ENCODE peak calls at places on chromosomes 13 and 19, in six cellular contexts. Y is AG04450, F is ovary, B is keratinocyte, O is A549, S is hepatocyte. L is an unnamed sample.

GRCh38 chr13:29884671-29885424 is 34.4 kb upstream of the UBL3 start:
- DNase-seq in B (no peak), S (no peak), Y (no peak), O (no peak), F (no peak), L (no peak)

GRCh38 chr13:101554420-101555125 is 102.1 kb downstream of the ITGBL1 start:
- DNase-seq in F (no peak), S (no peak), Y (no peak), B (no peak), O (no peak), L (no peak)

GRCh38 chr13:113820813-113821651 is 42.8 kb downstream of the GAS6 start:
- DNase-seq in F (peak; percentile 83), B (peak; percentile 69), S (peak; percentile 87), O (peak; percentile 69), Y (peak; percentile 97), L (no peak)

GRCh38 chr19:34430738-34431625 is 2.8 kb downstream of the UBA2 start:
- DNase-seq in S (peak; percentile 65), F (no peak), Y (no peak), B (peak; percentile 26), O (peak; percentile 84), L (peak; percentile 9)

GRCh38 chr19:827710-828321 is at the start of gene AZU1:
- DNase-seq in Y (no peak), F (no peak), S (no peak), B (no peak), O (no peak), L (no peak)

GRCh38 chr19:48513289-48514122 is 1.9 kb upstream of the LMTK3 start:
- DNase-seq in B (no peak), O (peak; percentile 92), S (peak; percentile 84), F (peak; percentile 47), Y (no peak), L (no peak)

GRCh38 chr19:47369923-47370625 is 21.0 kb downstream of the DHX34 start:
- DNase-seq in O (no peak), Y (peak; percentile 23), F (no peak), B (no peak), S (peak; percentile 35), L (no peak)

GRCh38 chr19:18460313-18460712 is 22.4 kb upstream of the ISYNA1 start:
- DNase-seq in B (no peak), F (peak; percentile 79), O (no peak), Y (peak; percentile 57), S (peak; percentile 60), L (no peak)

GRCh38 chr13:106755542-106755941 is 187.6 kb upstream of the ARGLU1 start:
- DNase-seq in O (no peak), F (no peak), B (no peak), S (no peak), Y (no peak), L (no peak)

GRCh38 chr19:8085606-8086464 is 33.3 kb downstream of the CCL25 start:
- DNase-seq in S (peak; percentile 75), Y (no peak), O (peak; percentile 61), F (no peak), B (no peak), L (no peak)

GRCh38 chr13:23865898-23866297 is 23.3 kb downstream of the MIPEP start:
- DNase-seq in S (no peak), F (no peak), B (no peak), O (no peak), Y (no peak), L (no peak)
- H3K27ac ChIP-seq in S (no peak overlapping the region), F (no peak overlapping the region), B (no peak overlapping the region), O (no peak overlapping the region), Y (no peak overlapping the region), L (no peak overlapping the region)

GRCh38 chr13:33520480-33520839 is 234.9 kb upstream of the STARD13 start:
- DNase-seq in F (no peak), S (no peak), B (no peak), Y (no peak), O (no peak), L (no peak)

GRCh38 chr13:33531484-33531883 is 245.9 kb upstream of the STARD13 start:
- DNase-seq in O (no peak), Y (no peak), B (no peak), F (no peak), S (no peak), L (no peak)

GRCh38 chr13:33526718-33527117 is 241.2 kb upstream of the STARD13 start:
- DNase-seq in B (no peak), S (no peak), F (no peak), O (no peak), Y (no peak), L (no peak)

GRCh38 chr13:33524086-33524485 is 238.5 kb upstream of the STARD13 start:
- DNase-seq in S (no peak), O (no peak), Y (peak; percentile 80), B (no peak), F (no peak), L (no peak)

GRCh38 chr13:33525759-33526158 is 240.2 kb upstream of the STARD13 start:
- DNase-seq in O (no peak), S (no peak), F (no peak), Y (no peak), B (no peak), L (no peak)
- H3K27ac ChIP-seq in O (no peak overlapping the region), S (no peak overlapping the region), F (no peak overlapping the region), Y (no peak overlapping the region), B (no peak overlapping the region), L (no peak overlapping the region)

GRCh38 chr13:66951426-66951825 is 278.7 kb downstream of the PCDH9 start:
- DNase-seq in O (no peak), B (no peak), Y (no peak), S (no peak), F (no peak), L (no peak)

GRCh38 chr13:66950666-66951065 is 279.5 kb downstream of the PCDH9 start:
- DNase-seq in F (no peak), Y (no peak), S (no peak), O (no peak), B (no peak), L (no peak)

GRCh38 chr13:66948910-66949309 is 281.2 kb downstream of the PCDH9 start:
- DNase-seq in O (no peak), S (no peak), B (no peak), F (no peak), Y (no peak), L (no peak)

GRCh38 chr13:66952507-66952906 is 277.6 kb downstream of the PCDH9 start:
- DNase-seq in F (no peak), O (no peak), Y (no peak), B (no peak), S (no peak), L (no peak)
- H3K27ac ChIP-seq in F (no peak overlapping the region), O (no peak overlapping the region), Y (no peak overlapping the region), B (no peak overlapping the region), S (no peak overlapping the region), L (no peak overlapping the region)

GRCh38 chr13:42990991-42991891 is 800 bp downstream of the EPSTI1 start:
- DNase-seq in B (no peak), S (no peak), F (no peak), Y (no peak), O (no peak), L (no peak)

GRCh38 chr13:42990147-42990990 is 1.7 kb downstream of the EPSTI1 start:
- DNase-seq in Y (no peak), B (no peak), S (peak; percentile 30), O (no peak), F (no peak), L (no peak)

GRCh38 chr13:42991892-42992584 is at the start of gene EPSTI1:
- DNase-seq in B (no peak), F (peak; percentile 65), S (peak; percentile 85), Y (no peak), O (no peak), L (no peak)

GRCh38 chr13:42994878-42995277 is 2.8 kb upstream of the EPSTI1 start:
- DNase-seq in S (no peak), Y (no peak), O (no peak), F (no peak), B (no peak), L (no peak)

GRCh38 chr13:42992585-42993122 is 613 bp upstream of the EPSTI1 start:
- DNase-seq in Y (no peak), S (no peak), F (no peak), O (no peak), B (no peak), L (no peak)
- H3K27ac ChIP-seq in Y (no peak overlapping the region), S (peak overlapping the region; percentile 97), F (peak overlapping the region; percentile 67), O (no peak overlapping the region), B (peak overlapping the region; percentile 73), L (no peak overlapping the region)

L was measured in iPS DF 6.9.